ENCODE peak calls at places on chromosomes 13 and 19, in seven cellular contexts. One of them, this sample, is unnamed.
A peak's percentile ranks its signal among the peaks of the same experiment; 100 is the strongest.

GRCh38 chr19:49807888-49808675 is 5.0 kb downstream of the FUZ start:
- DNase-seq in psoas muscle: no peak
- DNase-seq in tibial nerve: no peak
- DNase-seq in adipocyte: no peak
- DNase-seq in ascending aorta: no peak
- DNase-seq in ovary: no peak
- DNase-seq in heart right ventricle: no peak
- DNase-seq in this sample: no peak

GRCh38 chr13:28744091-28744536 is 25.3 kb upstream of the SLC46A3 start:
- DNase-seq in psoas muscle: no peak
- DNase-seq in tibial nerve: no peak
- DNase-seq in adipocyte: peak; percentile 53
- DNase-seq in ascending aorta: no peak
- DNase-seq in ovary: no peak
- DNase-seq in heart right ventricle: peak; percentile 11
- DNase-seq in this sample: no peak

GRCh38 chr19:19078801-19079200 is 15.0 kb downstream of the SLC25A42 start:
- DNase-seq in psoas muscle: no peak
- DNase-seq in tibial nerve: no peak
- DNase-seq in adipocyte: no peak
- DNase-seq in ascending aorta: no peak
- DNase-seq in ovary: no peak
- DNase-seq in heart right ventricle: no peak
- DNase-seq in this sample: no peak

GRCh38 chr13:51524312-51524711 is 60.0 kb upstream of the WDFY2 start:
- DNase-seq in psoas muscle: no peak
- DNase-seq in tibial nerve: no peak
- DNase-seq in adipocyte: no peak
- DNase-seq in ascending aorta: no peak
- DNase-seq in ovary: no peak
- DNase-seq in heart right ventricle: no peak
- DNase-seq in this sample: no peak

GRCh38 chr13:42660367-42660965 is 86.5 kb downstream of the TNFSF11 start:
- DNase-seq in psoas muscle: no peak
- DNase-seq in tibial nerve: no peak
- DNase-seq in adipocyte: peak; percentile 28
- DNase-seq in ascending aorta: no peak
- DNase-seq in ovary: no peak
- DNase-seq in heart right ventricle: no peak
- DNase-seq in this sample: no peak

GRCh38 chr19:46862504-46862835 is 1.7 kb downstream of the ARHGAP35 start:
- DNase-seq in psoas muscle: no peak
- DNase-seq in tibial nerve: no peak
- DNase-seq in adipocyte: peak; percentile 55
- DNase-seq in ascending aorta: no peak
- DNase-seq in ovary: peak; percentile 7
- DNase-seq in heart right ventricle: no peak
- DNase-seq in this sample: no peak

GRCh38 chr13:24842533-24843278 is 78.7 kb downstream of the RNF17 start:
- DNase-seq in psoas muscle: no peak
- DNase-seq in tibial nerve: no peak
- DNase-seq in adipocyte: peak; percentile 10
- DNase-seq in ascending aorta: no peak
- DNase-seq in ovary: no peak
- DNase-seq in heart right ventricle: no peak
- DNase-seq in this sample: no peak

GRCh38 chr19:43747557-43748204 is 7.1 kb downstream of the SMG9 start:
- DNase-seq in psoas muscle: no peak
- DNase-seq in tibial nerve: no peak
- DNase-seq in adipocyte: no peak
- DNase-seq in ascending aorta: no peak
- DNase-seq in ovary: no peak
- DNase-seq in heart right ventricle: no peak
- DNase-seq in this sample: no peak

GRCh38 chr19:47781590-47782318 is 3.3 kb downstream of the SELENOW start:
- DNase-seq in psoas muscle: no peak
- DNase-seq in tibial nerve: peak; percentile 47
- DNase-seq in adipocyte: no peak
- DNase-seq in ascending aorta: no peak
- DNase-seq in ovary: peak; percentile 57
- DNase-seq in heart right ventricle: peak; percentile 69
- DNase-seq in this sample: no peak

GRCh38 chr19:32296694-32297093 is 48.7 kb upstream of the ZNF507 start:
- DNase-seq in psoas muscle: no peak
- DNase-seq in tibial nerve: no peak
- DNase-seq in adipocyte: no peak
- DNase-seq in ascending aorta: no peak
- DNase-seq in ovary: no peak
- DNase-seq in heart right ventricle: no peak
- DNase-seq in this sample: no peak

GRCh38 chr13:51833980-51834379 is 11.0 kb downstream of the TMEM272 start:
- DNase-seq in psoas muscle: no peak
- DNase-seq in tibial nerve: no peak
- DNase-seq in adipocyte: no peak
- DNase-seq in ascending aorta: no peak
- DNase-seq in ovary: no peak
- DNase-seq in heart right ventricle: no peak
- DNase-seq in this sample: no peak

GRCh38 chr13:104327217-104327616 is 1261.0 kb upstream of the SLC10A2 start:
- DNase-seq in psoas muscle: no peak
- DNase-seq in tibial nerve: no peak
- DNase-seq in adipocyte: peak; percentile 21
- DNase-seq in ascending aorta: no peak
- DNase-seq in ovary: no peak
- DNase-seq in heart right ventricle: no peak
- DNase-seq in this sample: no peak

GRCh38 chr13:75481176-75482069 is 546 bp downstream of the TBC1D4 start:
- DNase-seq in psoas muscle: peak; percentile 69
- DNase-seq in tibial nerve: no peak
- DNase-seq in adipocyte: peak; percentile 63
- DNase-seq in ascending aorta: no peak
- DNase-seq in ovary: peak; percentile 63
- DNase-seq in heart right ventricle: peak; percentile 19
- DNase-seq in this sample: peak; percentile 13

GRCh38 chr13:27007166-27007565 is 164.4 kb downstream of the USP12 start:
- DNase-seq in psoas muscle: no peak
- DNase-seq in tibial nerve: no peak
- DNase-seq in adipocyte: no peak
- DNase-seq in ascending aorta: no peak
- DNase-seq in ovary: no peak
- DNase-seq in heart right ventricle: no peak
- DNase-seq in this sample: no peak

GRCh38 chr13:113350065-113350937 is 13.6 kb downstream of the GRTP1 start:
- DNase-seq in psoas muscle: peak; percentile 40
- DNase-seq in tibial nerve: no peak
- DNase-seq in adipocyte: no peak
- DNase-seq in ascending aorta: no peak
- DNase-seq in ovary: peak; percentile 43
- DNase-seq in heart right ventricle: no peak
- DNase-seq in this sample: no peak

GRCh38 chr19:42433503-42434260 is 6.5 kb upstream of the LIPE start:
- DNase-seq in psoas muscle: peak; percentile 91
- DNase-seq in tibial nerve: peak; percentile 80
- DNase-seq in adipocyte: peak; percentile 41
- DNase-seq in ascending aorta: no peak
- DNase-seq in ovary: peak; percentile 58
- DNase-seq in heart right ventricle: peak; percentile 92
- DNase-seq in this sample: peak; percentile 82

DNA sequence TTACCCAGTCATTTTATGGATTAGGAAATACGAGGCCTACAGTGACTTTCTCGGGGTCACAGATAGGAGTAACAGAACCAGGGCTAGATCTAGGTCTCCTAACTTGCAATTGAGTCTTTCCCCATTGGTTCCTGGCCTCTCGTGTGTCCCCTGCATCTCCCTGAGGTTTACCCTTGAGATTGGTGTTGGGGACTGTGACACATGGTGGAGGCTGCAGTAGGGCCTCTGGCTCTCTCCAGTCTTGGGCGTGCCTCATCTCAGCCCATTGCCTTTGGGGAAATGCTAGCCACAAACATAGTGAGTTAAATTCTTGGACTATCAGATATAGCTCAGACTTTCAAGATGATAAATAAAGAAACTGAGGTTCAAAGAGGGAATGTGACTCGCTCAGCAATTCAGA is 212.1 kb downstream of the KCNRG start:
- DNase-seq in psoas muscle: no peak
- DNase-seq in tibial nerve: no peak
- DNase-seq in adipocyte: no peak
- DNase-seq in ascending aorta: no peak
- DNase-seq in ovary: no peak
- DNase-seq in heart right ventricle: no peak
- DNase-seq in this sample: no peak
- H3K4me1 ChIP-seq in psoas muscle: peaks cover 8% of the 10 kb centered on the region
- H3K4me1 ChIP-seq in tibial nerve: peaks cover 30% of the 10 kb centered on the region
- H3K4me1 ChIP-seq in adipocyte: peaks cover 56% of the 10 kb centered on the region
- H3K4me1 ChIP-seq in ascending aorta: no peaks in the 10 kb centered on the region
- H3K4me1 ChIP-seq in ovary: no peaks in the 10 kb centered on the region
- H3K4me1 ChIP-seq in heart right ventricle: peaks cover 19% of the 10 kb centered on the region
- H3K4me1 ChIP-seq in this sample: peaks cover 8% of the 10 kb centered on the region

DNA sequence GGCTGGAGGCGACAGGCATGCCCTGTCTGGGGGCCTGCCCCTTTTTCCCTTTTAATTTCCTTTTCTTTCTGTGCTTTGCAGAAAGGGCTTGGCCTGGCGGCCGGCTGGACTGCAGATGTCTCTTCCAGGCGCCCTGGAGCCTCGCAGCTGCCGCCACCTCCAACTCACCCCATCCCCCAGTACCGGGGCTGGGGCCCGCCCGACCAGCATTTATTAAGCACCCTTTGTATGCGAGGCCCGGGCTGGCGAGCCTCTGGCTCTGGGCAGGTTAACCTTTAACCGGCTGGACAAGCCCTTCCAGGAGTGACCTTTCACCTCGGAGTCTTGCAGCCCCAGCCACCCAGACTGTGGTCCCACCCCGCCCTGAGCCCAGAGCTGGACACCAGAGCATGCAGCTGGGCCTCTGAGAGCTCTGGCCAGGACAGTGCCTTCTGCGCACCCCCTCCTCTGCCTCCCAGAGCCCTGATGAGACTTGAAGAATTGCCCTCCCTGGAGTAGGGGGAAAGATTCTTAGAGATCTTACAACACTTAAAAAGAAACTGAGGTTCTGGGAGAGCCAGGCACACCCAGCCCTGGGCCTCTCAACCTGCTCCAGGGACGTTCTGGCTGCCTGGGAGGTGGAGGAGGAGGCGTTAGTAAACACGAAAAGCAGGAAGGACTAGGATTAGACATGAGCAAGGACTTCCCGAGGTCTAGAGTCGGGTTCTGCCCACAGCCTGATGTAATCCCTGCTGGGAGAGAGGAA is 1.1 kb upstream of the NR2F6 start:
- DNase-seq in psoas muscle: peak; percentile 72
- DNase-seq in tibial nerve: peak; percentile 28
- DNase-seq in adipocyte: peak; percentile 48
- DNase-seq in ascending aorta: no peak
- DNase-seq in ovary: no peak
- DNase-seq in heart right ventricle: peak; percentile 46
- DNase-seq in this sample: peak; percentile 87
- H3K4me1 ChIP-seq in psoas muscle: peaks cover 21% of the 10 kb centered on the region
- H3K4me1 ChIP-seq in tibial nerve: peaks cover 59% of the 10 kb centered on the region
- H3K4me1 ChIP-seq in adipocyte: peaks cover 40% of the 10 kb centered on the region
- H3K4me1 ChIP-seq in ascending aorta: peaks cover 24% of the 10 kb centered on the region
- H3K4me1 ChIP-seq in ovary: peaks cover 4% of the 10 kb centered on the region
- H3K4me1 ChIP-seq in heart right ventricle: peaks cover 43% of the 10 kb centered on the region
- H3K4me1 ChIP-seq in this sample: peaks cover 18% of the 10 kb centered on the region

GRCh38 chr19:2680808-2681207 is 21.7 kb downstream of the GNG7 start:
- DNase-seq in psoas muscle: no peak
- DNase-seq in tibial nerve: no peak
- DNase-seq in adipocyte: no peak
- DNase-seq in ascending aorta: no peak
- DNase-seq in ovary: no peak
- DNase-seq in heart right ventricle: no peak
- DNase-seq in this sample: no peak
- H3K4me1 ChIP-seq in psoas muscle: no peaks in the 10 kb centered on the region
- H3K4me1 ChIP-seq in tibial nerve: no peaks in the 10 kb centered on the region
- H3K4me1 ChIP-seq in adipocyte: no peaks in the 10 kb centered on the region
- H3K4me1 ChIP-seq in ascending aorta: no peaks in the 10 kb centered on the region
- H3K4me1 ChIP-seq in ovary: peaks cover 5% of the 10 kb centered on the region
- H3K4me1 ChIP-seq in heart right ventricle: peaks cover 3% of the 10 kb centered on the region
- H3K4me1 ChIP-seq in this sample: no peaks in the 10 kb centered on the region

DNA sequence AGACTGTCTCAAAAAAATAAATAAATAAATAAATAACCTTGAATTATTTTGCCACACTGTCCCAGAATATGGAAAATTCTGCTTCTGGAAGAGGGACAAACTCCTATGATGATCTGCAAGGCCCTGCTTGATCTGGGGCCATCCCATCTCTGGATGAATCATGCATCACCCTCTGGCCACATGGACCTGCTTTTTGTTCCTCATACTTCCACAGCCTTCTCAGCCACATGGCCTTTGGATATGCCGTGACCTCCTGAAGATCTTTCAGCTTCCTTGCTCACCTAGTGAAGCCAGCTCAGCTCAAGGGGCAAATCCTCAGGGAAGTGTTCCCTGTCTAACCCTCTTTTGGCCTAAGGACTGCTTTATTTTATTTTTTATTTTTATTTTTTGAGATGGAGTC is 10.3 kb downstream of the IER2 start:
- DNase-seq in psoas muscle: no peak
- DNase-seq in tibial nerve: no peak
- DNase-seq in adipocyte: peak; percentile 45
- DNase-seq in ascending aorta: no peak
- DNase-seq in ovary: no peak
- DNase-seq in heart right ventricle: no peak
- DNase-seq in this sample: no peak
- H3K4me1 ChIP-seq in psoas muscle: peaks cover 16% of the 10 kb centered on the region
- H3K4me1 ChIP-seq in tibial nerve: peaks cover 55% of the 10 kb centered on the region
- H3K4me1 ChIP-seq in adipocyte: peaks cover 43% of the 10 kb centered on the region
- H3K4me1 ChIP-seq in ascending aorta: peaks cover 37% of the 10 kb centered on the region
- H3K4me1 ChIP-seq in ovary: peaks cover 7% of the 10 kb centered on the region
- H3K4me1 ChIP-seq in heart right ventricle: peaks cover 58% of the 10 kb centered on the region
- H3K4me1 ChIP-seq in this sample: peaks cover 19% of the 10 kb centered on the region

DNA sequence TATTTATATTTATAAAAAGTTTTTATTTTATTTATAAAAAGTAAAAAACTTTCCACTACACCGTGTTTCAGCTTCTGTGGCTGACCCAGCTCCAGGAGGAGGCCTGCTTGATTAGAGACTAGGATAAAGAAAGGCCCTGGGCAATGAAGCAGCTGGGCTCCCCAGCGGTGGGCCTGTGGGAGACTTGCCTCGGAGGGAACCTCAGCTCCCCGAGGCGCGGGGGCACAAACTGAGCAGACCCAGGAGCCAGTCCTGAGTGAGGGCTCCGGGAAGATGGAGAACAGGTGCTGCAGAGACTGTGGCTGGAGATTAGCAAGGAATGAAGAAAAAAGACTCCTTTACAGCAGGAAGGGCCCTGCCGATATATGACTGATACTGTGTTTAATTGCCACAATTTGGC is 63.8 kb upstream of the GJB6 start:
- DNase-seq in psoas muscle: no peak
- DNase-seq in tibial nerve: no peak
- DNase-seq in adipocyte: no peak
- DNase-seq in ascending aorta: no peak
- DNase-seq in ovary: no peak
- DNase-seq in heart right ventricle: no peak
- DNase-seq in this sample: no peak
- H3K4me1 ChIP-seq in psoas muscle: no peaks in the 10 kb centered on the region
- H3K4me1 ChIP-seq in tibial nerve: no peaks in the 10 kb centered on the region
- H3K4me1 ChIP-seq in adipocyte: no peaks in the 10 kb centered on the region
- H3K4me1 ChIP-seq in ascending aorta: no peaks in the 10 kb centered on the region
- H3K4me1 ChIP-seq in ovary: no peaks in the 10 kb centered on the region
- H3K4me1 ChIP-seq in heart right ventricle: no peaks in the 10 kb centered on the region
- H3K4me1 ChIP-seq in this sample: no peaks in the 10 kb centered on the region

GRCh38 chr13:67223742-67224141 is 6.4 kb downstream of the PCDH9 start:
- DNase-seq in psoas muscle: no peak
- DNase-seq in tibial nerve: no peak
- DNase-seq in adipocyte: peak; percentile 7
- DNase-seq in ascending aorta: no peak
- DNase-seq in ovary: no peak
- DNase-seq in heart right ventricle: no peak
- DNase-seq in this sample: no peak
- H3K4me1 ChIP-seq in psoas muscle: peaks cover 8% of the 10 kb centered on the region
- H3K4me1 ChIP-seq in tibial nerve: peaks cover 18% of the 10 kb centered on the region
- H3K4me1 ChIP-seq in adipocyte: peaks cover 32% of the 10 kb centered on the region
- H3K4me1 ChIP-seq in ascending aorta: no peaks in the 10 kb centered on the region
- H3K4me1 ChIP-seq in ovary: no peaks in the 10 kb centered on the region
- H3K4me1 ChIP-seq in heart right ventricle: peaks cover 66% of the 10 kb centered on the region
- H3K4me1 ChIP-seq in this sample: peaks cover 3% of the 10 kb centered on the region